ENCODE peak calls at places on chromosomes 3 and 15, in four cellular contexts. T is GM12878, P is K562, K is HepG2. X is an unnamed sample.
A peak's percentile ranks its signal among the peaks of the same experiment; 100 is the strongest.

GRCh38 chr3:181210275-181210674 is 220.7 kb upstream of the DNAJC19 start:
- DNase-seq in K (peak; percentile 4), P (no peak), T (no peak), X (no peak)

GRCh38 chr3:126846316-126846715 is 136.6 kb upstream of the PLXNA1 start:
- DNase-seq in K (no peak), T (no peak), P (no peak), X (no peak)

GRCh38 chr3:83946045-83946444 is 1012.7 kb upstream of the CADM2 start:
- DNase-seq in T (no peak), P (no peak), K (no peak), X (no peak)

GRCh38 chr3:56467801-56468183 is 475 bp downstream of the ERC2 start:
- DNase-seq in T (no peak), P (no peak), K (no peak), X (no peak)

GRCh38 chr3:96756516-96756915 is 57.9 kb upstream of the EPHA6 start:
- DNase-seq in P (no peak), K (peak; percentile 18), T (no peak), X (no peak)

GRCh38 chr3:124885466-124886167 is 1.5 kb downstream of the ITGB5 start:
- DNase-seq in K (no peak), T (no peak), P (no peak), X (no peak)

GRCh38 chr3:123301331-123302184 is 99.8 kb downstream of the SEC22A start:
- DNase-seq in K (no peak), P (no peak), T (no peak), X (no peak)

GRCh38 chr3:136882575-136882974 is 20.6 kb downstream of the NCK1 start:
- DNase-seq in T (no peak), P (peak; percentile 70), K (no peak), X (no peak)

GRCh38 chr3:9196009-9196408 is 53.4 kb downstream of the SRGAP3 start:
- DNase-seq in T (no peak), P (no peak), K (no peak), X (peak; percentile 23)

GRCh38 chr3:14301558-14301957 is 100.8 kb upstream of the SLC6A6 start:
- DNase-seq in K (peak; percentile 63), P (no peak), T (no peak), X (no peak)

GRCh38 chr15:89087066-89087829 is 1.0 kb upstream of the ABHD2 start:
- DNase-seq in P (no peak), T (no peak), K (no peak), X (no peak)

GRCh38 chr15:62835351-62835750 is 207.2 kb upstream of the TPM1 start:
- DNase-seq in T (no peak), P (no peak), K (no peak), X (no peak)

GRCh38 chr15:67054676-67055075 is 10.7 kb upstream of the SMAD3 start:
- DNase-seq in K (no peak), P (no peak), T (no peak), X (no peak)

GRCh38 chr15:101008158-101009139 is 89.3 kb downstream of the LRRK1 start:
- DNase-seq in K (peak; percentile 64), T (peak; percentile 40), P (peak; percentile 85), X (peak; percentile 61)

GRCh38 chr15:98878172-98878571 is 129.4 kb downstream of the PGPEP1L start:
- DNase-seq in P (no peak), K (no peak), T (no peak), X (no peak)

GRCh38 chr3:147493666-147494065 is 84.5 kb downstream of the ZIC1 start:
- DNase-seq in P (no peak), K (no peak), T (no peak), X (no peak)

GRCh38 chr3:43766672-43767465 is 76.1 kb downstream of the ABHD5 start:
- DNase-seq in K (no peak), T (no peak), P (no peak), X (no peak)

GRCh38 chr3:161660706-161661105 is 164.1 kb downstream of the OTOL1 start:
- DNase-seq in K (no peak), T (no peak), P (no peak), X (no peak)

GRCh38 chr3:58161435-58162398 is 49.1 kb downstream of the DNASE1L3 start:
- DNase-seq in K (no peak), P (peak; percentile 84), T (no peak), X (no peak)

GRCh38 chr15:50523736-50524318 is 22.6 kb downstream of the USP50 start:
- DNase-seq in K (no peak), P (no peak), T (no peak), X (no peak)

GRCh38 chr3:112405845-112406244 is 72.9 kb downstream of the CD200 start:
- DNase-seq in P (no peak), T (no peak), K (no peak), X (no peak)

GRCh38 chr3:136495213-136495612 is 245.1 kb downstream of the PCCB start:
- DNase-seq in P (no peak), T (no peak), K (no peak), X (no peak)

GRCh38 chr15:29935296-29936020 is 113.2 kb upstream of the TJP1 start:
- DNase-seq in K (no peak), P (no peak), T (no peak), X (no peak)

GRCh38 chr3:143120716-143121239 is 1.2 kb downstream of the CHST2 start:
- DNase-seq in T (no peak), K (no peak), P (no peak), X (no peak)

GRCh38 chr3:24181256-24181655 is 236.2 kb downstream of the NR1D2 start:
- DNase-seq in T (no peak), K (peak; percentile 6), P (no peak), X (no peak)

GRCh38 chr3:24182756-24183155 is 237.7 kb downstream of the NR1D2 start:
- DNase-seq in T (no peak), K (no peak), P (no peak), X (no peak)

GRCh38 chr3:24180616-24181015 is 235.5 kb downstream of the NR1D2 start:
- DNase-seq in K (no peak), P (no peak), T (no peak), X (no peak)

GRCh38 chr3:24184528-24185176 is 239.6 kb downstream of the NR1D2 start:
- DNase-seq in P (no peak), K (no peak), T (no peak), X (no peak)

GRCh38 chr3:24185738-24186384 is 240.8 kb downstream of the NR1D2 start:
- DNase-seq in P (peak; percentile 89), T (no peak), K (peak; percentile 26), X (peak; percentile 65)
- TF ChIP-seq GABPA in P (no peak), T (no peak), K (no peak), X (no peak)

DNA sequence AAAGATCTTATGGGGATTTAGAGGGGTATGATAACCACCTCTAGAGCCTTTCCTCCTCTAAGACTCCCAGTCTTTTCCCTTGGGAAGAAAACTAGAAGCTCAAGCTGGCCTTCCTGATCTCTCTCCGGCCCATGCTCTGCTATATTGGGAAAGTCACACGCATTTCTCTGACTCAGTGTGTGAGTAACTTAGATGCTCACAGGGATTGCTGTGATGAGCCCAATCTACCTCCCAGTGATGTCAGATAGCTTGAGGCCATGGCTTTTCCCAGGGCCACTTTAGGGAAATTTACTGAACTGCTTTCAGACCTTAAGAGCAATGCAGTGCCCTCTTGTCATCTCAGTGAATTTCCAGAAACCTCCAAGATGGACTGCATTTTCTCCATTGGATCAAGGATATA is 8.6 kb upstream of the ST8SIA2 start:
- DNase-seq in K (no peak), T (no peak), P (no peak), X (no peak)
- TF ChIP-seq KDM1A in K (no peak), T (no peak), P (no peak), X (no peak)

GRCh38 chr15:44188810-44189209 is 6.3 kb downstream of the FRMD5 start:
- DNase-seq in K (no peak), P (no peak), T (no peak), X (no peak)

GRCh38 chr15:44181410-44181809 is 13.7 kb downstream of the FRMD5 start:
- DNase-seq in K (no peak), T (no peak), P (no peak), X (no peak)

GRCh38 chr15:44186724-44187123 is 8.3 kb downstream of the FRMD5 start:
- DNase-seq in P (no peak), T (no peak), K (no peak), X (no peak)

GRCh38 chr15:44183363-44183762 is 11.7 kb downstream of the FRMD5 start:
- DNase-seq in K (no peak), P (no peak), T (no peak), X (no peak)
- TF ChIP-seq GABPA in K (no peak), P (no peak), T (no peak), X (no peak)

GRCh38 chr3:196141052-196141865 is 59.4 kb upstream of the TFRC start:
- DNase-seq in P (no peak), T (no peak), K (no peak), X (no peak)

GRCh38 chr3:196141866-196142673 is 60.2 kb upstream of the TFRC start:
- DNase-seq in P (peak; percentile 61), T (no peak), K (no peak), X (no peak)

GRCh38 chr3:196140224-196140623 is 58.3 kb upstream of the TFRC start:
- DNase-seq in P (peak; percentile 79), T (no peak), K (no peak), X (no peak)

GRCh38 chr3:196138464-196138863 is 56.6 kb upstream of the TFRC start:
- DNase-seq in P (no peak), T (no peak), K (no peak), X (no peak)

GRCh38 chr3:196138927-196139680 is 57.2 kb upstream of the TFRC start:
- DNase-seq in K (no peak), P (no peak), T (no peak), X (no peak)
- TF ChIP-seq KDM1A in K (no peak), P (peak; percentile 69), T (no peak), X (peak; percentile 64)

GRCh38 chr15:70494861-70495571 is 268.3 kb downstream of the UACA start:
- DNase-seq in T (no peak), K (peak; percentile 43), P (no peak), X (no peak)

GRCh38 chr15:70494529-70494860 is 268.9 kb downstream of the UACA start:
- DNase-seq in T (no peak), P (no peak), K (no peak), X (no peak)

GRCh38 chr15:70492240-70493177 is 270.8 kb downstream of the UACA start:
- DNase-seq in P (no peak), K (no peak), T (no peak), X (no peak)

GRCh38 chr15:70493376-70493775 is 270.0 kb downstream of the UACA start:
- DNase-seq in T (no peak), K (no peak), P (no peak), X (no peak)

GRCh38 chr15:70493787-70494514 is 269.4 kb downstream of the UACA start:
- DNase-seq in K (peak; percentile 8), T (no peak), P (no peak), X (no peak)
- TF ChIP-seq GABPA in K (no peak), T (no peak), P (no peak), X (no peak)

DNA sequence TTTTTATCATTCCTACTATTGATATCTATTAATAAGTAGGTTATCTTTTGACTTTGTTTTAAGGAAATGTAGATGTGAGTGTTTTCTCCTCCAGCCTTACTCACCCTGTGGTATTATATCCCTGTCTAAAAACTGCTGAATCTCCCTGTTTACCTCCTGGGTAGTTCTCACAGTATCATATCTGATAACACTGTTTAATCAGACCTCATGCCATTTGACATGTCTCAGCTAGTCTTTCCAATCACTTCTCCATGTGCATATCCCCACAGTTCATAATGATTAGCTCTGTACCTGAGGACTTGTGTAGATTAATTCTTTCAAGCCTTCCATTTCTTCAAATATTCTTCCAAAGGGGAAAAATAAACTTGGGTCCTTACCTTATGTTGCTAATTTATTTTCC is 30.7 kb downstream of the DUOX2 start:
- DNase-seq in T (no peak), P (no peak), K (peak; percentile 35), X (no peak)
- TF ChIP-seq KDM1A in T (no peak), P (no peak), K (no peak), X (no peak)

GRCh38 chr3:30007668-30008067 is 598.7 kb upstream of the TGFBR2 start:
- DNase-seq in K (no peak), T (no peak), P (no peak), X (no peak)
- TF ChIP-seq GABPA in K (no peak), T (no peak), P (no peak), X (no peak)